ENCODE peak calls at places on chromosomes 11 and 22, in eight cellular contexts. V is upper lobe of left lung, T is transverse colon, I is stomach, N is H1, D is tibial nerve, F is sigmoid colon, X is A549. J is an unnamed sample.

GRCh38 chr11:65942531-65942930 is 2.7 kb upstream of the TSGA10IP start:
- DNase-seq in N (no peak), I (no peak), V (no peak), X (no peak), T (no peak), F (no peak), D (no peak), J (no peak)

GRCh38 chr11:76184551-76184993 is 21.7 kb downstream of the WNT11 start:
- DNase-seq in T (no peak), V (no peak), I (no peak), N (no peak), F (no peak), X (no peak), D (no peak), J (no peak)

GRCh38 chr22:24033731-24034130 is 22.6 kb downstream of the CABIN1 start:
- DNase-seq in F (no peak), I (no peak), D (no peak), T (no peak), V (no peak), X (no peak), N (no peak), J (peak)

GRCh38 chr11:82890002-82890341 is 10.3 kb downstream of the PRCP start:
- DNase-seq in T (no peak), X (no peak), V (no peak), D (no peak), F (no peak), I (no peak), N (no peak), J (no peak)

GRCh38 chr22:30270841-30271240 is 4.2 kb upstream of the OSM start:
- DNase-seq in X (no peak), D (peak), T (peak), N (no peak), F (peak), V (peak), I (peak), J (no peak)

GRCh38 chr11:134762248-134763029 is 350.4 kb upstream of the B3GAT1 start:
- DNase-seq in F (no peak), V (no peak), D (no peak), X (no peak), N (no peak), I (no peak), T (no peak), J (peak)

GRCh38 chr11:45704635-45705034 is 39.2 kb upstream of the CHST1 start:
- DNase-seq in X (no peak), D (no peak), F (no peak), I (no peak), N (no peak), V (no peak), T (no peak), J (no peak)

GRCh38 chr11:45922425-45923082 is at the start of gene LARGE2:
- DNase-seq in N (no peak), F (no peak), D (no peak), X (peak), I (peak), V (peak), T (peak), J (no peak)

GRCh38 chr22:20940178-20940790 is 23.1 kb downstream of the CRKL start:
- DNase-seq in V (no peak), N (no peak), I (no peak), X (no peak), T (no peak), D (no peak), F (no peak), J (no peak)
- TF ChIP-seq EP300 in V (no peak), N (no peak), I (no peak), X (no peak), T (no peak), D (no peak), F (no peak), J (no peak)

GRCh38 chr11:129817282-129818051 is 1.8 kb downstream of the TMEM45B start:
- DNase-seq in N (no peak), T (no peak), X (no peak), F (no peak), D (no peak), I (no peak), V (no peak), J (no peak)

GRCh38 chr11:129815596-129816461 is at the start of gene TMEM45B:
- DNase-seq in F (no peak), I (peak), D (no peak), V (peak), X (no peak), T (peak), N (no peak), J (no peak)

GRCh38 chr11:129813216-129813791 is 2.3 kb upstream of the TMEM45B start:
- DNase-seq in D (no peak), N (no peak), F (no peak), T (no peak), I (no peak), X (no peak), V (no peak), J (no peak)

GRCh38 chr11:129819237-129819636 is 3.6 kb downstream of the TMEM45B start:
- DNase-seq in F (no peak), X (no peak), I (no peak), V (no peak), T (no peak), D (no peak), N (no peak), J (no peak)

DNA sequence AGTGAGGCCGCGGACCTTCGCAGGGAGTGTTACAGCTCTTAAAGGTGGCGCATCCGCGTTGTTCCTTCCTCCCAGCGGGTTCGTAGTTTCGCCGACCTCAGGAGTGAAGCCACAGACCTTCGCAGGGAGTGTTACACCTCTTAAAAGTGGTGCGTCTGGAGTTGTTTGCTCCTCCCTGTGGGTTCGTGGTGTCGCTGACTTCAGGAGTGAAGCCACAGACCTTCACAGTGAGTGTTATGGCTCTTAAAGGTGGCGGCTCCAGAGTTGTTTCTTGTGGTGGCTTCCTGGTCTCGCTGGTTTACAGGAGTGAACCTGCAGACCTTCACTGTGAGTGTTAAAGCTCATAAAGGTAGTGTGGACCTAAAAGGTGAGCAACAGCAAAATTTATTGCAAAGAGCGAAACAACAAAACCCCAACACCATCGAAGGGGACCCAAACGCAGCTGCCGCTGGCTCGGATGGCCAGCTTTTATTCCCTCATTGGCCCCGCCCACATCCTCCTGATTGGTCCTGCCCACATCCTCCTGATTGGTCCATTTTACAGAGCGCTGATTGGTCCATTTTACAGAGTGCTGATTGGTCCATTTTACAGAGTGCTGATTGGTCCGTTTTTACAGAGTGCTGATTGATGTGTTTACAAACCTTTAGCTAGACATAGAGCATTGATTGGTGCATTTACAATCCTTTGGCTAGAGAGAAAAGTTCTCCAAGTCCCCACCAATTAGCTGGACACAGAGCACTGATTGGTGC is 1.2 kb upstream of the TMEM45B start:
- DNase-seq in D (no peak), X (no peak), F (no peak), V (no peak), T (no peak), I (no peak), N (no peak), J (no peak)
- TF ChIP-seq EP300 in D (no peak), X (no peak), F (no peak), V (no peak), T (no peak), I (no peak), N (no peak), J (no peak)

DNA sequence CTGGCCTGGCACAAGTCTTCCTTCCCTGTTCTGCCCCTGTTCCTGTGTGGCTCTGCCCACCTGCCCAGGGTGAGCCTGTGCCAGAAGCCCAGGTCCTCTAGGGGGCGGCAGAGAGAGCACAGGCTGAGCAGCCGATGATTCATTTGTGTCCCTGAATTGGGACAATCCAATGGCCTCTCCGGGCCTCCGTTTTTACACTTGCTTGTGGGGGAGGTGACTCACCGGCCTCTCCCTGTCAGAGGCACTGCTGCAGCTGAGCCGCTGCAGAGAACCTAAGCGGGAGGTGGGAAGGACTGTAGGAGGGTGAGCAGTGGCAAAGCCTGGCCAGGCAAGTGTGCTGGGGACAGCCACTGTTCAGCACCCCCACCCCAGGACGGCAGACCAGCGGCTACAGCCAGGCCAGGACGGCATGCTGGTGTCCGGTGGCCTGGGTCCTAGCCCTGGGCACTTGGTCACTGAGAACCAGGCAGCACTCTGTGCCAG is 65.2 kb upstream of the LMO1 start:
- DNase-seq in I (peak), V (peak), D (peak), N (peak), X (peak), T (peak), F (peak), J (no peak)
- TF ChIP-seq EP300 in I (no peak), V (no peak), D (no peak), N (no peak), X (no peak), T (no peak), F (no peak), J (no peak)

GRCh38 chr22:49586873-49587272 is 240.8 kb downstream of the BRD1 start:
- DNase-seq in D (no peak), V (no peak), I (no peak), F (peak), X (no peak), N (no peak), T (peak), J (no peak)
- TF ChIP-seq EP300 in D (no peak), V (no peak), I (no peak), F (no peak), X (no peak), N (no peak), T (no peak), J (no peak)

GRCh38 chr11:115606223-115607220 is 102.3 kb upstream of the CADM1 start:
- DNase-seq in T (no peak), X (no peak), D (peak), N (no peak), I (peak), F (no peak), V (no peak), J (no peak)
- TF ChIP-seq EP300 in T (no peak), X (no peak), D (no peak), N (no peak), I (no peak), F (no peak), V (no peak), J (no peak)

GRCh38 chr11:96648991-96649390 is 259.2 kb downstream of the JRKL start:
- DNase-seq in X (no peak), D (no peak), F (no peak), I (no peak), N (no peak), T (no peak), V (no peak), J (no peak)
- TF ChIP-seq EP300 in X (no peak), D (no peak), F (no peak), I (no peak), N (no peak), T (no peak), V (no peak), J (no peak)

GRCh38 chr22:39893526-39893925 is at the start of gene ENTHD1:
- DNase-seq in V (no peak), F (no peak), T (no peak), D (no peak), X (no peak), N (no peak), I (no peak), J (no peak)
- TF ChIP-seq EP300 in V (no peak), F (no peak), T (no peak), D (no peak), X (no peak), N (no peak), I (no peak), J (no peak)

GRCh38 chr22:49768961-49769690 is 58.5 kb downstream of the BRD1 start:
- DNase-seq in I (no peak), F (peak), N (no peak), V (no peak), T (peak), X (no peak), D (no peak), J (no peak)

GRCh38 chr22:49771266-49772065 is 56.2 kb downstream of the BRD1 start:
- DNase-seq in V (no peak), F (peak), D (no peak), N (no peak), T (no peak), I (no peak), X (no peak), J (no peak)

GRCh38 chr22:49769691-49770315 is 57.9 kb downstream of the BRD1 start:
- DNase-seq in X (no peak), F (peak), I (no peak), V (no peak), D (no peak), N (no peak), T (peak), J (no peak)

GRCh38 chr22:49772692-49773091 is 55.0 kb downstream of the BRD1 start:
- DNase-seq in N (no peak), F (no peak), V (no peak), I (no peak), T (no peak), X (no peak), D (no peak), J (no peak)

GRCh38 chr22:49770454-49771265 is 57.0 kb downstream of the BRD1 start:
- DNase-seq in I (no peak), D (no peak), X (no peak), T (no peak), V (no peak), F (peak), N (no peak), J (no peak)
- TF ChIP-seq EP300 in I (no peak), D (no peak), X (no peak), T (no peak), V (no peak), F (no peak), N (no peak), J (no peak)

GRCh38 chr11:61683116-61683515 is 2.9 kb downstream of the DAGLA start:
- DNase-seq in T (no peak), I (no peak), D (no peak), F (no peak), V (no peak), X (no peak), N (no peak), J (no peak)

GRCh38 chr11:61685611-61685955 is 5.4 kb downstream of the DAGLA start:
- DNase-seq in V (no peak), N (no peak), D (no peak), X (no peak), T (no peak), F (no peak), I (no peak), J (no peak)

GRCh38 chr11:61684870-61685610 is 4.8 kb downstream of the DAGLA start:
- DNase-seq in V (no peak), D (no peak), N (no peak), F (no peak), I (no peak), X (no peak), T (no peak), J (no peak)

GRCh38 chr11:61682093-61682732 is 2.0 kb downstream of the DAGLA start:
- DNase-seq in I (peak), D (no peak), F (peak), V (no peak), X (no peak), T (peak), N (no peak), J (no peak)

GRCh38 chr11:61683961-61684869 is 4.0 kb downstream of the DAGLA start:
- DNase-seq in D (no peak), T (no peak), V (no peak), N (no peak), I (no peak), F (no peak), X (no peak), J (no peak)
- TF ChIP-seq EP300 in D (no peak), T (no peak), V (no peak), N (no peak), I (no peak), F (no peak), X (no peak), J (no peak)

GRCh38 chr22:49034836-49035817 is 792.5 kb downstream of the BRD1 start:
- DNase-seq in X (no peak), D (no peak), I (no peak), T (no peak), N (no peak), V (no peak), F (no peak), J (no peak)

GRCh38 chr22:49032821-49033220 is 794.9 kb downstream of the BRD1 start:
- DNase-seq in D (no peak), N (no peak), I (no peak), X (no peak), T (no peak), V (no peak), F (no peak), J (no peak)

GRCh38 chr22:49033616-49034015 is 794.1 kb downstream of the BRD1 start:
- DNase-seq in F (no peak), I (no peak), N (no peak), X (no peak), D (no peak), V (no peak), T (no peak), J (no peak)

GRCh38 chr22:49028111-49028510 is 799.6 kb downstream of the BRD1 start:
- DNase-seq in F (no peak), X (no peak), N (no peak), D (no peak), V (no peak), I (no peak), T (no peak), J (no peak)

GRCh38 chr22:49031746-49032330 is 795.8 kb downstream of the BRD1 start:
- DNase-seq in X (no peak), F (no peak), T (no peak), I (no peak), N (no peak), V (no peak), D (no peak), J (no peak)
- TF ChIP-seq EP300 in X (no peak), F (no peak), T (no peak), I (no peak), N (no peak), V (no peak), D (no peak), J (no peak)